ENCODE peak calls at places on chromosomes 13 and 19, in six cellular contexts. O is D341Med; D is T-helper 2 cell treated with Interferon-gamma antibody and Interleukin-4, amounts not matched to agents 5 μg/mL and 100 μg/mL, for 36 hours; B is NCI-H1105 treated with DMSO at 0.1 percent for 48 hours; F is mesenteric fat pad; W is stimulated activated CD8-positive, alpha-beta memory T cell treated with anti-CD3 and anti-CD28 coated beads, Interleukin-15, amount 100 ng/mL, for 1 hour. I is an unnamed sample.

GRCh38 chr19:10555613-10555979 is 10.2 kb downstream of the KRI1 start:
- DNase-seq in O (no peak), D (no peak), B (no peak), F (no peak), W (no peak), I (no peak)

GRCh38 chr13:33940898-33941297 is 122.9 kb downstream of the RFC3 start:
- DNase-seq in O (peak), D (no peak), B (no peak), F (no peak), W (no peak), I (no peak)

GRCh38 chr13:43874512-43875092 is 4.9 kb downstream of the CCDC122 start:
- DNase-seq in O (no peak), D (no peak), B (peak), F (no peak), W (no peak), I (no peak)

GRCh38 chr13:49828452-49828851 is 36.0 kb upstream of the KPNA3 start:
- DNase-seq in O (no peak), D (no peak), B (no peak), F (no peak), W (no peak), I (no peak)

GRCh38 chr13:41897126-41897525 is 63.8 kb downstream of the VWA8 start:
- DNase-seq in O (no peak), D (no peak), B (no peak), F (no peak), W (no peak), I (no peak)

GRCh38 chr13:55155046-55155445 is 1985.7 kb upstream of the PRR20A start:
- DNase-seq in O (no peak), D (no peak), B (peak), F (no peak), W (no peak), I (no peak)

GRCh38 chr19:48354332-48354992 is 9.3 kb downstream of the TMEM143 start:
- DNase-seq in O (peak), D (no peak), B (no peak), F (no peak), W (no peak), I (no peak)

GRCh38 chr19:51703655-51704515 is 10.8 kb downstream of the SPACA6 start:
- DNase-seq in O (peak), D (peak), B (peak), F (peak), W (peak), I (peak)

GRCh38 chr19:49403404-49404187 is 15.5 kb downstream of the KASH5 start:
- DNase-seq in O (no peak), D (no peak), B (peak), F (no peak), W (no peak), I (no peak)

GRCh38 chr13:110390572-110390971 is 83.5 kb downstream of the COL4A2 start:
- DNase-seq in O (no peak), D (no peak), B (no peak), F (no peak), W (no peak), I (no peak)